ENCODE peak calls at places on chromosome 19, in nine cellular contexts. J is H54, Z is body of pancreas, V is A549, L is heart left ventricle, A is lower leg skin, E is esophagus squamous epithelium, Y is uterus, I is erythroblast. B is an unnamed sample.

GRCh38 chr19:53537523-53538377 is at the start of gene ZNF331:
- DNase-seq in J (no peak), Z (peak), V (peak), L (peak), A (peak), E (peak), Y (peak), I (peak), B (peak)

GRCh38 chr19:3357731-3358391 is 8.5 kb upstream of the NFIC start:
- DNase-seq in J (no peak), Z (no peak), V (no peak), L (no peak), A (no peak), E (no peak), Y (no peak), I (no peak), B (no peak)

GRCh38 chr19:38899447-38900219 is at the start of the genes NFKBIB and SIRT2:
- DNase-seq in J (peak), Z (peak), V (peak), L (peak), A (peak), E (peak), Y (peak), I (peak), B (peak)

GRCh38 chr19:40605201-40605971 is 4.2 kb downstream of the LTBP4 start:
- DNase-seq in J (peak), Z (peak), V (peak), L (peak), A (peak), E (no peak), Y (peak), I (peak), B (peak)

GRCh38 chr19:32168606-32169005 is 176.8 kb upstream of the ZNF507 start:
- DNase-seq in J (no peak), Z (no peak), V (no peak), L (no peak), A (no peak), E (no peak), Y (no peak), I (no peak), B (no peak)

GRCh38 chr19:7852851-7853759 is 21.1 kb downstream of the PRR36 start:
- DNase-seq in J (peak), Z (peak), V (peak), L (peak), A (no peak), E (no peak), Y (peak), I (peak), B (peak)

GRCh38 chr19:6730153-6730804 is 7.1 kb downstream of the GPR108 start:
- DNase-seq in J (no peak), Z (peak), V (peak), L (no peak), A (no peak), E (no peak), Y (peak), I (peak), B (no peak)

GRCh38 chr19:5628470-5628869 is 5.6 kb downstream of the SAFB start:
- DNase-seq in J (no peak), Z (no peak), V (no peak), L (no peak), A (no peak), E (no peak), Y (no peak), I (no peak), B (no peak)

GRCh38 chr19:33998302-33998701 is 174.0 kb upstream of the LSM14A start:
- DNase-seq in J (no peak), Z (no peak), V (peak), L (no peak), A (no peak), E (no peak), Y (no peak), I (no peak), B (no peak)

GRCh38 chr19:34120846-34121639 is 51.3 kb upstream of the LSM14A start:
- DNase-seq in J (peak), Z (peak), V (peak), L (no peak), A (no peak), E (no peak), Y (no peak), I (peak), B (no peak)

GRCh38 chr19:29478578-29479565 is 46.9 kb upstream of the VSTM2B start:
- DNase-seq in J (no peak), Z (no peak), V (peak), L (no peak), A (no peak), E (no peak), Y (no peak), I (no peak), B (no peak)

GRCh38 chr19:41997121-41997850 is 3.3 kb upstream of the ATP1A3 start:
- DNase-seq in J (peak), Z (peak), V (peak), L (no peak), A (no peak), E (no peak), Y (no peak), I (peak), B (no peak)

GRCh38 chr19:30552593-30552992 is 180.4 kb downstream of the ZNF536 start:
- DNase-seq in J (no peak), Z (no peak), V (no peak), L (no peak), A (no peak), E (no peak), Y (no peak), I (no peak), B (no peak)

GRCh38 chr19:56170261-56170660 is 5.5 kb upstream of the GALP start:
- DNase-seq in J (peak), Z (peak), V (peak), L (peak), A (no peak), E (no peak), Y (no peak), I (no peak), B (no peak)

GRCh38 chr19:42032428-42032827 is 37.6 kb downstream of the GRIK5 start:
- DNase-seq in J (no peak), Z (no peak), V (no peak), L (no peak), A (no peak), E (no peak), Y (no peak), I (no peak), B (no peak)

GRCh38 chr19:4066176-4066606 is 508 bp downstream of the ZBTB7A start:
- DNase-seq in J (no peak), Z (no peak), V (no peak), L (peak), A (no peak), E (no peak), Y (no peak), I (no peak), B (no peak)

GRCh38 chr19:7868671-7869452 is 5.3 kb downstream of the PRR36 start:
- DNase-seq in J (peak), Z (peak), V (peak), L (peak), A (peak), E (no peak), Y (peak), I (peak), B (peak)

GRCh38 chr19:48661746-48662145 is 11.1 kb downstream of the NTN5 start:
- DNase-seq in J (no peak), Z (no peak), V (no peak), L (no peak), A (no peak), E (no peak), Y (no peak), I (no peak), B (no peak)

GRCh38 chr19:56150358-56150757 is 9.3 kb downstream of the ZNF444 start:
- DNase-seq in J (no peak), Z (no peak), V (no peak), L (no peak), A (no peak), E (no peak), Y (no peak), I (no peak), B (no peak)

GRCh38 chr19:49672131-49672919 is 4.7 kb upstream of the PRMT1 start:
- DNase-seq in J (peak), Z (peak), V (peak), L (peak), A (no peak), E (no peak), Y (peak), I (peak), B (peak)

GRCh38 chr19:16416996-16417395 is 54.8 kb downstream of the EPS15L1 start:
- DNase-seq in J (no peak), Z (no peak), V (no peak), L (no peak), A (no peak), E (no peak), Y (no peak), I (no peak), B (no peak)

GRCh38 chr19:29303707-29304090 is 90.7 kb upstream of the UQCRFS1 start:
- DNase-seq in J (no peak), Z (no peak), V (no peak), L (no peak), A (no peak), E (no peak), Y (no peak), I (no peak), B (no peak)

GRCh38 chr19:39412867-39413268 is 399 bp downstream of the PLEKHG2 start:
- DNase-seq in J (no peak), Z (no peak), V (no peak), L (no peak), A (peak), E (no peak), Y (no peak), I (no peak), B (no peak)

GRCh38 chr19:11137542-11138384 is 17.8 kb downstream of the SPC24 start:
- DNase-seq in J (peak), Z (peak), V (peak), L (peak), A (peak), E (no peak), Y (peak), I (peak), B (peak)

GRCh38 chr19:8489591-8490394 is 12.6 kb downstream of the PRAM1 start:
- DNase-seq in J (no peak), Z (no peak), V (no peak), L (no peak), A (peak), E (no peak), Y (no peak), I (no peak), B (no peak)

GRCh38 chr19:43690890-43691289 is 20.9 kb upstream of the PLAUR start:
- DNase-seq in J (no peak), Z (no peak), V (no peak), L (no peak), A (no peak), E (no peak), Y (no peak), I (no peak), B (no peak)

GRCh38 chr19:48913114-48913513 is 13.0 kb downstream of the NUCB1 start:
- DNase-seq in J (no peak), Z (no peak), V (no peak), L (no peak), A (no peak), E (no peak), Y (no peak), I (no peak), B (no peak)

GRCh38 chr19:55809381-55810058 is 22.3 kb downstream of the NLRP11 start:
- DNase-seq in J (peak), Z (peak), V (peak), L (peak), A (no peak), E (peak), Y (no peak), I (peak), B (no peak)

GRCh38 chr19:56333506-56333905 is 18.9 kb upstream of the ZSCAN5A start:
- DNase-seq in J (peak), Z (peak), V (peak), L (peak), A (no peak), E (no peak), Y (no peak), I (peak), B (no peak)

GRCh38 chr19:33399081-33399744 is 25.7 kb downstream of the CEBPG start:
- DNase-seq in J (no peak), Z (no peak), V (no peak), L (no peak), A (no peak), E (no peak), Y (no peak), I (no peak), B (no peak)

GRCh38 chr19:36915992-36916830 is at the start of the genes ZNF568 and ZNF829:
- DNase-seq in J (peak), Z (peak), V (peak), L (peak), A (peak), E (peak), Y (peak), I (peak), B (peak)
- TF ChIP-seq POLR2A in J (peak), Z (no peak), V (no peak), L (no peak), A (no peak), E (no peak), Y (peak), I (peak), B (no peak)

DNA sequence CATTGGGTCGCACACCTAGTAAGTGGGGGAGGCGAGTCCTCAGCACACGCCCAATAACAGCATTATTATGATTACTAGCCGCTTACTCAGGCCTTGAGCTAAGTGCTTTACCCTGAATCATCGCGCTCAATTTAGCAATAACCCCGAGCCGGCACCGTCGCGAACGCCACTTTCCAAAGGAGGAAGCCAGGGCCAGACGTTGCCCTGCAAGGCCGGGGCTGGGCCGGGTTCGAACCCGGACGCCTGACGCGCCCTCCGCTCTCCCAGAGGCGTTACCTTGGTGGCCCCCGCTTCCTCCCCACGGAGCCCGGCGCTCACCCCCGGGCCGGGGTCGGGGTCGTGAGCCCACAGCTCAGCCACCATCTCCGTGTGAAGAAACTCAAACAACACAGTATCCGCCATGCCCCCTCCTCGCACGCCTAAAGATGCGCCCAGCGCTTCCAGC is at the start of gene TRAPPC6A:
- DNase-seq in J (peak), Z (no peak), V (peak), L (no peak), A (no peak), E (no peak), Y (no peak), I (peak), B (no peak)
- TF ChIP-seq POLR2A in J (no peak), Z (peak), V (peak), L (peak), A (no peak), E (peak), Y (peak), I (no peak), B (peak)

GRCh38 chr19:12954150-12954962 is 2.7 kb downstream of the GADD45GIP1 start:
- DNase-seq in J (no peak), Z (no peak), V (no peak), L (no peak), A (no peak), E (no peak), Y (no peak), I (no peak), B (no peak)

GRCh38 chr19:12953456-12954149 is 3.4 kb downstream of the GADD45GIP1 start:
- DNase-seq in J (no peak), Z (no peak), V (no peak), L (no peak), A (no peak), E (no peak), Y (no peak), I (no peak), B (no peak)

GRCh38 chr19:12959482-12959881 is 2.5 kb upstream of the GADD45GIP1 start:
- DNase-seq in J (no peak), Z (no peak), V (no peak), L (no peak), A (no peak), E (no peak), Y (no peak), I (no peak), B (no peak)

GRCh38 chr19:12955996-12956395 is 1.0 kb downstream of the GADD45GIP1 start:
- DNase-seq in J (no peak), Z (no peak), V (no peak), L (no peak), A (no peak), E (no peak), Y (no peak), I (peak), B (no peak)

GRCh38 chr19:12956446-12957388 is at the start of gene GADD45GIP1:
- DNase-seq in J (no peak), Z (peak), V (peak), L (peak), A (no peak), E (no peak), Y (peak), I (peak), B (peak)
- TF ChIP-seq POLR2A in J (peak), Z (peak), V (peak), L (peak), A (no peak), E (peak), Y (peak), I (peak), B (peak)

DNA sequence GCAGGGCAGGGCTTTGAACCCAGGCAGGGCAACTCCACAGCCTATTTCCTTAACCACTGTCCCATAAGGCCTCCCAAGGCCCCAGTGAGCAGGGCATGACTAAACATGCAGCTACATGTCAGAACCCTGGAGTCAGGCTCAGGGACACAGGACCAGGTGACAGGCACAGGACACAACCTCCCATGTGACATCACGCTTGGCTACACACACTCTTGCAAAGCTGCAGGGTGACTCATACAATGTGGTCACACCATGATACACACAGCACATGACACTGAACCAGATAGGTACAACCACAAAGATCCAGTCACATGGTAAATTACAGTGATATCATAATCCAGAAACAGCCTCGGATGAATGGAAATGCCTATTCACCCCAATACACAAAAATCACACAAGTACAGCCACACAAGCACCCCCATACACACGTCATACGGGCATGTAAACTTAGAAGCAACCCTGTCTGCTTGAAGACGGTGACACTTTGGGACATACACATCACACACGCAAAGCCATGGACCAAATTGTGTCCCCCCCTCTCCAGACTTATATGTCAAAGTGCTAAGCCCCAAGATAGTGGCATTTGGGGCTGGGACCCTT is 14.5 kb downstream of the KLK4 start:
- DNase-seq in J (no peak), Z (peak), V (peak), L (no peak), A (peak), E (no peak), Y (no peak), I (no peak), B (no peak)
- TF ChIP-seq POLR2A in J (no peak), Z (no peak), V (no peak), L (no peak), A (no peak), E (no peak), Y (no peak), I (no peak), B (no peak)

GRCh38 chr19:798415-799075 is 1.3 kb downstream of the PTBP1 start:
- DNase-seq in J (no peak), Z (peak), V (no peak), L (peak), A (no peak), E (no peak), Y (no peak), I (peak), B (no peak)
- TF ChIP-seq POLR2A in J (no peak), Z (no peak), V (no peak), L (no peak), A (no peak), E (no peak), Y (no peak), I (no peak), B (no peak)

GRCh38 chr19:17865364-17866311 is 5.9 kb downstream of the RPL18A start:
- DNase-seq in J (no peak), Z (no peak), V (peak), L (no peak), A (no peak), E (no peak), Y (no peak), I (no peak), B (no peak)
- TF ChIP-seq POLR2A in J (no peak), Z (no peak), V (no peak), L (no peak), A (no peak), E (peak), Y (no peak), I (peak), B (no peak)

GRCh38 chr19:35266149-35266903 is 2.4 kb upstream of the USF2 start:
- DNase-seq in J (no peak), Z (no peak), V (no peak), L (no peak), A (no peak), E (no peak), Y (peak), I (no peak), B (no peak)

GRCh38 chr19:35268546-35269424 is at the start of gene USF2:
- DNase-seq in J (peak), Z (peak), V (peak), L (peak), A (peak), E (no peak), Y (peak), I (peak), B (peak)

GRCh38 chr19:35269425-35270117 is 809 bp downstream of the USF2 start:
- DNase-seq in J (peak), Z (peak), V (peak), L (peak), A (peak), E (no peak), Y (peak), I (peak), B (peak)

GRCh38 chr19:35266904-35267817 is 1.6 kb upstream of the USF2 start:
- DNase-seq in J (no peak), Z (peak), V (peak), L (peak), A (peak), E (no peak), Y (peak), I (peak), B (no peak)

DNA sequence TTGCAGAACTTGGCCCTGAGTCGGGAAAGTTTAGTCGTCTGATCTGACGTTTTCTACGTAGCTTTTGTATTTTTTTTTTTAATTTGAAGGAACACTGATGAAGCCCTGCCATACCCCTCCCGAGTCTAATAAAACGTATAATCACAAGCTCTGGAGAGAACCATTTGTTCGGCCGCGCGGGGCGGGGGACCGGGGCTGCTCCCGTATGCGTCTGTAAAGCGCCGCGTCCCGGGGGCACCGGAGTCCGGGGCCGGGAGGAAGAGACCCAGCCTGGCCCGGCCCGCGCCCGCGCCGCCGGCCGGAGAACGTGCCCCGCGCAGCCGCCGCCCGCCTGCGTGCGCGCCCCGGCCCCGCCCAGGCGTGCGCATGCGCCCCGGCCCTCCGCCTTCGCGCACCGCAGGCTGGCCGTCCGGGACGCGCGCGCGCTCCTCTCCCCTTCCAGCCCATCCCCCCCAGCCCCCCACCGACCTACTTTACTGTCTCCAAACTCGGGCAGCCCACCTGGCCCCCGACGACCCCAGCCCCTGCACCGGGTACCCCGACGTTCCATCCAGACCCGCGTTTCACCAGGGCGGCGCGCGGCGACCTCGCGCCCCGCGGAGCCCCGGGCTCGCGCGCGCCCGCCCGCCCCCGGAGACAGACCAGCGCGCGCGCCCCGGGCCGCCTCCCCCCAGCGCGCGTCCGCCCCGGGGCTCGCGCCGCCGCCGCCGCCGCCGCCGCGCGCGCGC is 780 bp upstream of the USF2 start:
- DNase-seq in J (peak), Z (peak), V (peak), L (peak), A (peak), E (no peak), Y (peak), I (peak), B (peak)
- TF ChIP-seq POLR2A in J (peak), Z (peak), V (peak), L (peak), A (no peak), E (peak), Y (peak), I (peak), B (peak)

DNA sequence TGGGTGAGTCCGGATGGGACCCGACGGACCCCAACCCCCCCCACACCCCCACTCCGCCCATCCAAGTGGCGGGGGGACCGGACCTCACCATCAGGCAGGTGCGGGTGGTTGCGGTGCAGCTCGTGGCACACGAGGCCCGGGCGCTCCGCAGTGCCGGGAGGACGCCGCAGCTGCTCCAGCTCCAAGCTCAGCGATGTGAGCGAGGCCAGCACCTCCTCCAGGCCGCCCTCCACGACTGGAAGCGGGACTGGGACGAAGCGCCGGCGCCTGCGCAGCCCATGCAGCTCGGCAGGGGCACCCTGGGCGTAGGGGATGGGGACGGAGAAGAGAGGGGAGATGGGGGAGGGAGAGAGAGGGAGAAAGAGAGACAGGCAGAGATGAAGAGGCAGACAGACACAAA is 30.1 kb upstream of the OLFM2 start:
- DNase-seq in J (no peak), Z (no peak), V (no peak), L (no peak), A (no peak), E (no peak), Y (no peak), I (no peak), B (no peak)
- TF ChIP-seq POLR2A in J (no peak), Z (no peak), V (no peak), L (no peak), A (no peak), E (no peak), Y (no peak), I (no peak), B (no peak)

B was measured in gastrocnemius medialis.